ENCODE peak calls at places on chromosomes 13 and 19, in nine cellular contexts. One of them, this sample, is unnamed.

GRCh38 chr13:109272595-109273325 is 513.6 kb downstream of the IRS2 start:
- DNase-seq in colonic mucosa: no peak
- DNase-seq in MM.1S: no peak
- DNase-seq in fibroblast of mammary gland: no peak
- DNase-seq in thoracic aorta: no peak
- DNase-seq in pancreas: no peak
- DNase-seq in psoas muscle: no peak
- DNase-seq in BJ: no peak
- DNase-seq in ascending aorta: no peak
- DNase-seq in this sample: no peak

GRCh38 chr13:100235311-100235901 is 146.5 kb downstream of the PCCA start:
- DNase-seq in colonic mucosa: peak; percentile 55
- DNase-seq in MM.1S: peak; percentile 26
- DNase-seq in fibroblast of mammary gland: peak; percentile 79
- DNase-seq in thoracic aorta: no peak
- DNase-seq in pancreas: no peak
- DNase-seq in psoas muscle: no peak
- DNase-seq in BJ: peak; percentile 29
- DNase-seq in ascending aorta: no peak
- DNase-seq in this sample: peak; percentile 57

GRCh38 chr13:112928958-112929777 is 39.8 kb upstream of the MCF2L start:
- DNase-seq in colonic mucosa: peak; percentile 70
- DNase-seq in MM.1S: no peak
- DNase-seq in fibroblast of mammary gland: peak; percentile 47
- DNase-seq in thoracic aorta: no peak
- DNase-seq in pancreas: no peak
- DNase-seq in psoas muscle: no peak
- DNase-seq in BJ: no peak
- DNase-seq in ascending aorta: no peak
- DNase-seq in this sample: no peak

GRCh38 chr13:44822291-44822690 is 167.0 kb downstream of the NUFIP1 start:
- DNase-seq in colonic mucosa: no peak
- DNase-seq in MM.1S: no peak
- DNase-seq in fibroblast of mammary gland: no peak
- DNase-seq in thoracic aorta: no peak
- DNase-seq in pancreas: no peak
- DNase-seq in psoas muscle: no peak
- DNase-seq in BJ: no peak
- DNase-seq in ascending aorta: no peak
- DNase-seq in this sample: no peak

GRCh38 chr19:16892438-16892837 is 3.6 kb downstream of the F2RL3 start:
- DNase-seq in colonic mucosa: no peak
- DNase-seq in MM.1S: no peak
- DNase-seq in fibroblast of mammary gland: no peak
- DNase-seq in thoracic aorta: no peak
- DNase-seq in pancreas: no peak
- DNase-seq in psoas muscle: no peak
- DNase-seq in BJ: no peak
- DNase-seq in ascending aorta: no peak
- DNase-seq in this sample: no peak

GRCh38 chr19:5138606-5139594 is 170.0 kb downstream of the KDM4B start:
- DNase-seq in colonic mucosa: peak; percentile 54
- DNase-seq in MM.1S: no peak
- DNase-seq in fibroblast of mammary gland: peak; percentile 58
- DNase-seq in thoracic aorta: no peak
- DNase-seq in pancreas: no peak
- DNase-seq in psoas muscle: peak; percentile 66
- DNase-seq in BJ: peak; percentile 46
- DNase-seq in ascending aorta: no peak
- DNase-seq in this sample: peak; percentile 90

GRCh38 chr19:21569497-21569870 is 64.1 kb downstream of the ZNF429 start:
- DNase-seq in colonic mucosa: peak; percentile 57
- DNase-seq in MM.1S: no peak
- DNase-seq in fibroblast of mammary gland: peak; percentile 6
- DNase-seq in thoracic aorta: no peak
- DNase-seq in pancreas: no peak
- DNase-seq in psoas muscle: no peak
- DNase-seq in BJ: no peak
- DNase-seq in ascending aorta: no peak
- DNase-seq in this sample: no peak

GRCh38 chr19:4018140-4018613 is 10.6 kb downstream of the PIAS4 start:
- DNase-seq in colonic mucosa: no peak
- DNase-seq in MM.1S: no peak
- DNase-seq in fibroblast of mammary gland: no peak
- DNase-seq in thoracic aorta: no peak
- DNase-seq in pancreas: no peak
- DNase-seq in psoas muscle: no peak
- DNase-seq in BJ: no peak
- DNase-seq in ascending aorta: no peak
- DNase-seq in this sample: no peak

GRCh38 chr19:36151144-36152051 is 849 bp downstream of the COX7A1 start:
- DNase-seq in colonic mucosa: no peak
- DNase-seq in MM.1S: no peak
- DNase-seq in fibroblast of mammary gland: no peak
- DNase-seq in thoracic aorta: peak; percentile 34
- DNase-seq in pancreas: no peak
- DNase-seq in psoas muscle: peak; percentile 85
- DNase-seq in BJ: no peak
- DNase-seq in ascending aorta: peak; percentile 39
- DNase-seq in this sample: no peak

DNA sequence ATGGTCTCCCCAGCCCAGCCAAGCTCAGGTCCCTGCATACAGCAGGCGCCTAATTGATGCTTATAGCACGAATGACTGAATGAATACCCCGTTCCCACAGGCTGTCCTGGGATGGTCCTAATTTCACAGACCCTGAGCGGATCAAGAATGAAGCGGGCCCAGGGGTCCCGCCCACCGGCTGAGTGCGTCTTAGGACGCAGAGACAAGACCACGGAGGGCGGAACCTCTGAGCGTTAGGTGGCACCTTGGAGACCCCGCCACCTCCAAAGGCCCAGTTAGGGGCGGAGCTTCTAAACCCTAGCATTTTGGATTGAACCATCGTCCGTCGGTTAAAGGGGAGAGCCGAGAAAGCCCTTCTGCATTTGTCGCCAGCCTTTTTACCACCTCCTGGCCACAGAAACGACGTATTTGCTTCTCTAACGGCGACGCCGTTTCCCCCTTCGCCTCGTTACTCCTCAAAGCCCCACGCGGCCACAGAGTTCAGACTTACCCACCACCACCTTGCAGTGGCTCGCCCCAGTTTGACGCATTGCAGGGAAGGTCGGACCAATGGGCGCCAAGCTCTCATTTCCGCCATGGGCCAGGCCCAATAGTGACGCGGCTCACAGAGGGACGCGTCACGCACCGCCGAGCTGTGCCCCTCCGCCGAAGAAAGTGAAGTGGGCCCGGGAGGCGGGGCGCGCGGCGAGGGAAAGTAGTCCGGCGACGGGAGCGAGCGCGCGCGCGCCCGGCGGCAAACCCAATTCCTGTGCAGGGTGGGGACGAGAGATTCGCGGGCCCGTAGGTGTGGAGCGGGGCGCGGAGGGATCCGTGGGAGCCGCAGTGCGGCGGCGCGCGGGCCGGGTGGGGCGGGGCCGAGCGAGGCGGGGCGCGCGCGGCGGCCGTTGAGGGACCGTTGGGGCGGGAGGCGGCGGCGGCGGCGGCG is 475 bp upstream of the CALM3 start:
- DNase-seq in colonic mucosa: peak; percentile 98
- DNase-seq in MM.1S: peak; percentile 97
- DNase-seq in fibroblast of mammary gland: peak; percentile 97
- DNase-seq in thoracic aorta: peak; percentile 90
- DNase-seq in pancreas: peak; percentile 98
- DNase-seq in psoas muscle: peak; percentile 99
- DNase-seq in BJ: peak; percentile 70
- DNase-seq in ascending aorta: peak; percentile 85
- DNase-seq in this sample: peak; percentile 100
- TF ChIP-seq CTCF in colonic mucosa: no peak
- TF ChIP-seq CTCF in MM.1S: no peak
- TF ChIP-seq CTCF in fibroblast of mammary gland: no peak
- TF ChIP-seq CTCF in thoracic aorta: no peak
- TF ChIP-seq CTCF in pancreas: no peak
- TF ChIP-seq CTCF in psoas muscle: no peak
- TF ChIP-seq CTCF in BJ: no peak
- TF ChIP-seq CTCF in ascending aorta: no peak
- TF ChIP-seq CTCF in this sample: no peak

GRCh38 chr13:93635687-93636086 is 409.1 kb downstream of the GPC6 start:
- DNase-seq in colonic mucosa: no peak
- DNase-seq in MM.1S: no peak
- DNase-seq in fibroblast of mammary gland: peak; percentile 93
- DNase-seq in thoracic aorta: no peak
- DNase-seq in pancreas: no peak
- DNase-seq in psoas muscle: no peak
- DNase-seq in BJ: peak; percentile 37
- DNase-seq in ascending aorta: no peak
- DNase-seq in this sample: no peak
- H3K4me3 ChIP-seq in colonic mucosa: no peak overlapping the region
- H3K4me3 ChIP-seq in MM.1S: no peak overlapping the region
- H3K4me3 ChIP-seq in fibroblast of mammary gland: no peak overlapping the region
- H3K4me3 ChIP-seq in thoracic aorta: no peak overlapping the region
- H3K4me3 ChIP-seq in pancreas: no peak overlapping the region
- H3K4me3 ChIP-seq in psoas muscle: no peak overlapping the region
- H3K4me3 ChIP-seq in BJ: no peak overlapping the region
- H3K4me3 ChIP-seq in ascending aorta: no peak overlapping the region
- H3K4me3 ChIP-seq in this sample: no peak overlapping the region

GRCh38 chr19:10074153-10074552 is 12.0 kb upstream of the SHFL start:
- DNase-seq in colonic mucosa: peak; percentile 28
- DNase-seq in MM.1S: no peak
- DNase-seq in fibroblast of mammary gland: peak; percentile 59
- DNase-seq in thoracic aorta: no peak
- DNase-seq in pancreas: no peak
- DNase-seq in psoas muscle: no peak
- DNase-seq in BJ: no peak
- DNase-seq in ascending aorta: no peak
- DNase-seq in this sample: peak; percentile 76
- TF ChIP-seq CTCF in colonic mucosa: no peak
- TF ChIP-seq CTCF in MM.1S: peak; percentile 42
- TF ChIP-seq CTCF in fibroblast of mammary gland: peak; percentile 50
- TF ChIP-seq CTCF in thoracic aorta: no peak
- TF ChIP-seq CTCF in pancreas: no peak
- TF ChIP-seq CTCF in psoas muscle: peak; percentile 11
- TF ChIP-seq CTCF in BJ: peak; percentile 17
- TF ChIP-seq CTCF in ascending aorta: no peak
- TF ChIP-seq CTCF in this sample: peak; percentile 57

DNA sequence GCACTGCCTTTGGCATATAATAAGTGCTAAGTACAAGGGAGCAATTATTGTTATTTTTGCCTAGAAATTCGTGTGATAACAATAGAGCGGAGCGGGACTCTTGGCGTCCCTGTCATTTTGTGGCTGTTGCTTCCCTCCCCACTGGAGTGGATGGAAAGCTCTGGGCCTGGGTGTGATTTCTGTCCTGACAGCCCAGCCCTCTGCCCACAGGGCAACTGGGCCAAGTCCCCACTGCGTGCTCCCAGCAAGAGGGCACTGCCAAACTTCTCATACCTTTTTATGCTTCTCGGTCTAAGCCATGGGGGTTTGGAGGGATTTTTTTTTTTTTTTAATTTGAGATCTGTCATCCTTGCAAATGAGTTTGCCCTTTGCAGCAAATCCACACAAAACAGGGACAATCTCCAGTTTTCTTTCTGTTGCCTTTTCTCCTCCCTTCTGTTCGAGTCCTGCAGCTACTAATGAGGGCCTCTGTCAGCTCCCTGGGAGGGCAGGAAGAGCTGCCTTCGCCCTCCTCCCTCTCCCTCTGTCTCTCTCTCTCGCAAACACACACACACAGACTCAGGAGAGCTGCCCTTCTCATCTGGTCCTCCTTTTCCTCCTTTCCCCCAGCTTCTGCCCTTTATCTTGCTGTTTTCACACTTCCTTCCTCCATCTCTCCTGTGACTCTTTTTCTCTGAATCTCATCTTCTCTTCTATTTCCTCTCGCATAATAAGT is 103.9 kb downstream of the DNAJC15 start:
- DNase-seq in colonic mucosa: no peak
- DNase-seq in MM.1S: no peak
- DNase-seq in fibroblast of mammary gland: no peak
- DNase-seq in thoracic aorta: no peak
- DNase-seq in pancreas: no peak
- DNase-seq in psoas muscle: no peak
- DNase-seq in BJ: no peak
- DNase-seq in ascending aorta: no peak
- DNase-seq in this sample: no peak
- H3K4me3 ChIP-seq in colonic mucosa: no peak overlapping the region
- H3K4me3 ChIP-seq in MM.1S: no peak overlapping the region
- H3K4me3 ChIP-seq in fibroblast of mammary gland: no peak overlapping the region
- H3K4me3 ChIP-seq in thoracic aorta: no peak overlapping the region
- H3K4me3 ChIP-seq in pancreas: no peak overlapping the region
- H3K4me3 ChIP-seq in psoas muscle: no peak overlapping the region
- H3K4me3 ChIP-seq in BJ: no peak overlapping the region
- H3K4me3 ChIP-seq in ascending aorta: no peak overlapping the region
- H3K4me3 ChIP-seq in this sample: no peak overlapping the region

GRCh38 chr13:41428155-41428554 is 29.2 kb upstream of the RGCC start:
- DNase-seq in colonic mucosa: peak; percentile 20
- DNase-seq in MM.1S: no peak
- DNase-seq in fibroblast of mammary gland: no peak
- DNase-seq in thoracic aorta: no peak
- DNase-seq in pancreas: no peak
- DNase-seq in psoas muscle: no peak
- DNase-seq in BJ: no peak
- DNase-seq in ascending aorta: no peak
- DNase-seq in this sample: no peak
- TF ChIP-seq CTCF in colonic mucosa: no peak
- TF ChIP-seq CTCF in MM.1S: no peak
- TF ChIP-seq CTCF in fibroblast of mammary gland: peak; percentile 25
- TF ChIP-seq CTCF in thoracic aorta: peak; percentile 21
- TF ChIP-seq CTCF in pancreas: no peak
- TF ChIP-seq CTCF in psoas muscle: no peak
- TF ChIP-seq CTCF in BJ: peak; percentile 43
- TF ChIP-seq CTCF in ascending aorta: no peak
- TF ChIP-seq CTCF in this sample: no peak

DNA sequence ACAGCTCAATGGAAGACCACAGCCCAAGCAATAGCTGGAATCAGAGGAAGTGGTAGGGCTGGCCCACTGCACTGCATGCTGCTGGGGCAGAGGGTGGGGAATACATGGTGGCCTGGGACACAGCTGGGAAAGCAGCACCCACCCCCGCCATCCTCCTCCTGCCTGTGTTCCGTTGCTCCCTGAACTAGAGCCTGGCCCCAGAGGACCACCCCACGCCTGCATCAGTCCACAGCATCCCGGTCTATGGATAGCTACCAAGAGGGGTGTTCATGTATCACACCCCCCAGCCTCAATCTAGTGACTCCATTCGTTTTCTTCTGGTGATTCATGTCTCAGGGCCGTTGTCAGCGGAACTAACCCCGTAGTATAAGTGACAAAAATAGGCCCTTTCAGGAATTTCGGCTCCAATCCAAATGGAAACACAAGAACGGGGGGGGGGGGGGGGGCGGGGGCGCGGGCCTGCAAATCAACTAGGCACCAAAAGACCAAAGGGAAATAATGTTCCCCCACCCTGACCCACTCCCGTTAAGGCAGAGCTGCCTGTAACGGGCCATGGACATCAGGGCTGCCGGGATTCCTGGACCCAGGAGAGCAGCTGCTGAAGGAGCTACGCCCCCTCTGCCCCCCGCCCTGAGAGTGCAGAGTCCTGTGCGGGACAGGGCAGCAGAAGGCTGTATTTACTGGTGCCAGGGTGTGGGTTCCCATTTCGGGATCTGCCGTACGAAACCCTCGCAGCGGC is 18.9 kb upstream of the EPHX3 start:
- DNase-seq in colonic mucosa: no peak
- DNase-seq in MM.1S: no peak
- DNase-seq in fibroblast of mammary gland: peak; percentile 87
- DNase-seq in thoracic aorta: peak; percentile 56
- DNase-seq in pancreas: no peak
- DNase-seq in psoas muscle: peak; percentile 72
- DNase-seq in BJ: peak; percentile 42
- DNase-seq in ascending aorta: no peak
- DNase-seq in this sample: no peak
- H3K4me3 ChIP-seq in colonic mucosa: no peak overlapping the region
- H3K4me3 ChIP-seq in MM.1S: no peak overlapping the region
- H3K4me3 ChIP-seq in fibroblast of mammary gland: no peak overlapping the region
- H3K4me3 ChIP-seq in thoracic aorta: peak overlapping the region; percentile 64
- H3K4me3 ChIP-seq in pancreas: no peak overlapping the region
- H3K4me3 ChIP-seq in psoas muscle: peak overlapping the region; percentile 36
- H3K4me3 ChIP-seq in BJ: no peak overlapping the region
- H3K4me3 ChIP-seq in ascending aorta: peak overlapping the region; percentile 37
- H3K4me3 ChIP-seq in this sample: no peak overlapping the region